ENCODE peak calls at places on chromosomes 5 and 9, in nine cellular contexts. One of them, this sample, is unnamed.
A peak's percentile ranks its signal among the peaks of the same experiment; 100 is the strongest.

GRCh38 chr9:120609636-120610035 is 29.7 kb upstream of the CDK5RAP2 start:
- DNase-seq in mammary epithelial cell: no peak
- DNase-seq in SW480: no peak
- DNase-seq in AG04450: no peak
- DNase-seq in PC-9: no peak
- DNase-seq in DMS 273 treated with DMSO at 0.1 percent for 48 hours: no peak
- DNase-seq in activated CD4-positive, alpha-beta T cell treated with anti-CD3 and anti-CD28 coated beads, Interleukin-2, amount 50 U/mL, for 1 hour: no peak
- DNase-seq in fibroblast of mammary gland: no peak
- DNase-seq in activated effector memory CD4-positive, alpha-beta T cell treated with Interleukin-2 at 50 U/mL for 16 hours: no peak
- DNase-seq in this sample: no peak

GRCh38 chr9:93682155-93682968 is 106.0 kb downstream of the PHF2 start:
- DNase-seq in activated CD4-positive, alpha-beta T cell treated with anti-CD3 and anti-CD28 coated beads, Interleukin-2, amount 50 U/mL, for 1 hour: peak; percentile 57
- DNase-seq in activated effector memory CD4-positive, alpha-beta T cell treated with Interleukin-2 at 50 U/mL for 16 hours: peak; percentile 34
- DNase-seq in AG04450: no peak
- DNase-seq in mammary epithelial cell: peak; percentile 25
- DNase-seq in PC-9: peak; percentile 68
- DNase-seq in SW480: peak; percentile 62
- DNase-seq in DMS 273 treated with DMSO at 0.1 percent for 48 hours: no peak
- DNase-seq in fibroblast of mammary gland: peak; percentile 40
- DNase-seq in this sample: peak; percentile 42

GRCh38 chr5:133390416-133391155 is 221.8 kb downstream of the FSTL4 start:
- DNase-seq in mammary epithelial cell: no peak
- DNase-seq in AG04450: no peak
- DNase-seq in DMS 273 treated with DMSO at 0.1 percent for 48 hours: no peak
- DNase-seq in activated effector memory CD4-positive, alpha-beta T cell treated with Interleukin-2 at 50 U/mL for 16 hours: no peak
- DNase-seq in activated CD4-positive, alpha-beta T cell treated with anti-CD3 and anti-CD28 coated beads, Interleukin-2, amount 50 U/mL, for 1 hour: no peak
- DNase-seq in SW480: no peak
- DNase-seq in fibroblast of mammary gland: no peak
- DNase-seq in PC-9: no peak
- DNase-seq in this sample: no peak

GRCh38 chr9:127816362-127816725 is 13.7 kb downstream of the FPGS start:
- DNase-seq in SW480: no peak
- DNase-seq in activated effector memory CD4-positive, alpha-beta T cell treated with Interleukin-2 at 50 U/mL for 16 hours: no peak
- DNase-seq in AG04450: no peak
- DNase-seq in mammary epithelial cell: no peak
- DNase-seq in activated CD4-positive, alpha-beta T cell treated with anti-CD3 and anti-CD28 coated beads, Interleukin-2, amount 50 U/mL, for 1 hour: no peak
- DNase-seq in PC-9: no peak
- DNase-seq in fibroblast of mammary gland: no peak
- DNase-seq in DMS 273 treated with DMSO at 0.1 percent for 48 hours: no peak
- DNase-seq in this sample: no peak

GRCh38 chr5:51500-51823 is 40.5 kb upstream of the PLEKHG4B start:
- DNase-seq in DMS 273 treated with DMSO at 0.1 percent for 48 hours: no peak
- DNase-seq in SW480: no peak
- DNase-seq in activated CD4-positive, alpha-beta T cell treated with anti-CD3 and anti-CD28 coated beads, Interleukin-2, amount 50 U/mL, for 1 hour: no peak
- DNase-seq in PC-9: no peak
- DNase-seq in mammary epithelial cell: no peak
- DNase-seq in activated effector memory CD4-positive, alpha-beta T cell treated with Interleukin-2 at 50 U/mL for 16 hours: no peak
- DNase-seq in AG04450: no peak
- DNase-seq in fibroblast of mammary gland: no peak
- DNase-seq in this sample: no peak

GRCh38 chr5:109532773-109533364 is 123.1 kb upstream of the PJA2 start:
- DNase-seq in activated CD4-positive, alpha-beta T cell treated with anti-CD3 and anti-CD28 coated beads, Interleukin-2, amount 50 U/mL, for 1 hour: no peak
- DNase-seq in activated effector memory CD4-positive, alpha-beta T cell treated with Interleukin-2 at 50 U/mL for 16 hours: no peak
- DNase-seq in mammary epithelial cell: no peak
- DNase-seq in SW480: no peak
- DNase-seq in AG04450: no peak
- DNase-seq in DMS 273 treated with DMSO at 0.1 percent for 48 hours: no peak
- DNase-seq in PC-9: no peak
- DNase-seq in fibroblast of mammary gland: no peak
- DNase-seq in this sample: no peak

GRCh38 chr5:4553130-4553529 is 587.0 kb upstream of the ADAMTS16 start:
- DNase-seq in activated CD4-positive, alpha-beta T cell treated with anti-CD3 and anti-CD28 coated beads, Interleukin-2, amount 50 U/mL, for 1 hour: no peak
- DNase-seq in activated effector memory CD4-positive, alpha-beta T cell treated with Interleukin-2 at 50 U/mL for 16 hours: no peak
- DNase-seq in fibroblast of mammary gland: no peak
- DNase-seq in DMS 273 treated with DMSO at 0.1 percent for 48 hours: no peak
- DNase-seq in AG04450: no peak
- DNase-seq in mammary epithelial cell: no peak
- DNase-seq in PC-9: no peak
- DNase-seq in SW480: no peak
- DNase-seq in this sample: no peak

GRCh38 chr5:38265546-38266179 is 7.3 kb downstream of the EGFLAM start:
- DNase-seq in PC-9: no peak
- DNase-seq in mammary epithelial cell: peak; percentile 29
- DNase-seq in DMS 273 treated with DMSO at 0.1 percent for 48 hours: peak; percentile 7
- DNase-seq in AG04450: peak; percentile 15
- DNase-seq in fibroblast of mammary gland: peak; percentile 48
- DNase-seq in activated effector memory CD4-positive, alpha-beta T cell treated with Interleukin-2 at 50 U/mL for 16 hours: no peak
- DNase-seq in SW480: peak; percentile 30
- DNase-seq in activated CD4-positive, alpha-beta T cell treated with anti-CD3 and anti-CD28 coated beads, Interleukin-2, amount 50 U/mL, for 1 hour: peak; percentile 29
- DNase-seq in this sample: no peak

GRCh38 chr5:41869150-41869738 is 981 bp downstream of the OXCT1 start:
- DNase-seq in activated effector memory CD4-positive, alpha-beta T cell treated with Interleukin-2 at 50 U/mL for 16 hours: peak; percentile 18
- DNase-seq in mammary epithelial cell: peak; percentile 42
- DNase-seq in activated CD4-positive, alpha-beta T cell treated with anti-CD3 and anti-CD28 coated beads, Interleukin-2, amount 50 U/mL, for 1 hour: no peak
- DNase-seq in fibroblast of mammary gland: peak; percentile 49
- DNase-seq in AG04450: no peak
- DNase-seq in DMS 273 treated with DMSO at 0.1 percent for 48 hours: no peak
- DNase-seq in SW480: no peak
- DNase-seq in PC-9: no peak
- DNase-seq in this sample: peak; percentile 22

GRCh38 chr5:58887721-58888409 is 305.0 kb downstream of the RAB3C start:
- DNase-seq in activated CD4-positive, alpha-beta T cell treated with anti-CD3 and anti-CD28 coated beads, Interleukin-2, amount 50 U/mL, for 1 hour: no peak
- DNase-seq in PC-9: no peak
- DNase-seq in SW480: no peak
- DNase-seq in activated effector memory CD4-positive, alpha-beta T cell treated with Interleukin-2 at 50 U/mL for 16 hours: no peak
- DNase-seq in DMS 273 treated with DMSO at 0.1 percent for 48 hours: no peak
- DNase-seq in fibroblast of mammary gland: peak; percentile 76
- DNase-seq in mammary epithelial cell: no peak
- DNase-seq in AG04450: no peak
- DNase-seq in this sample: no peak

GRCh38 chr5:38556115-38556598 is 289 bp downstream of the LIFR start:
- DNase-seq in PC-9: no peak
- DNase-seq in fibroblast of mammary gland: no peak
- DNase-seq in AG04450: no peak
- DNase-seq in mammary epithelial cell: no peak
- DNase-seq in activated CD4-positive, alpha-beta T cell treated with anti-CD3 and anti-CD28 coated beads, Interleukin-2, amount 50 U/mL, for 1 hour: no peak
- DNase-seq in activated effector memory CD4-positive, alpha-beta T cell treated with Interleukin-2 at 50 U/mL for 16 hours: no peak
- DNase-seq in DMS 273 treated with DMSO at 0.1 percent for 48 hours: no peak
- DNase-seq in SW480: no peak
- DNase-seq in this sample: no peak

GRCh38 chr5:132090107-132090506 is 16.5 kb downstream of the CSF2 start:
- DNase-seq in PC-9: peak; percentile 77
- DNase-seq in activated CD4-positive, alpha-beta T cell treated with anti-CD3 and anti-CD28 coated beads, Interleukin-2, amount 50 U/mL, for 1 hour: no peak
- DNase-seq in SW480: peak; percentile 95
- DNase-seq in mammary epithelial cell: peak; percentile 98
- DNase-seq in DMS 273 treated with DMSO at 0.1 percent for 48 hours: peak; percentile 95
- DNase-seq in AG04450: peak; percentile 55
- DNase-seq in activated effector memory CD4-positive, alpha-beta T cell treated with Interleukin-2 at 50 U/mL for 16 hours: no peak
- DNase-seq in fibroblast of mammary gland: peak; percentile 88
- DNase-seq in this sample: no peak

GRCh38 chr5:10577371-10578291 is 13.8 kb downstream of the ANKRD33B start:
- DNase-seq in SW480: no peak
- DNase-seq in fibroblast of mammary gland: peak; percentile 59
- DNase-seq in DMS 273 treated with DMSO at 0.1 percent for 48 hours: no peak
- DNase-seq in activated CD4-positive, alpha-beta T cell treated with anti-CD3 and anti-CD28 coated beads, Interleukin-2, amount 50 U/mL, for 1 hour: no peak
- DNase-seq in activated effector memory CD4-positive, alpha-beta T cell treated with Interleukin-2 at 50 U/mL for 16 hours: no peak
- DNase-seq in AG04450: no peak
- DNase-seq in mammary epithelial cell: no peak
- DNase-seq in PC-9: no peak
- DNase-seq in this sample: no peak

GRCh38 chr9:115034801-115035200 is 83.2 kb downstream of the TNC start:
- DNase-seq in AG04450: peak; percentile 59
- DNase-seq in mammary epithelial cell: peak; percentile 83
- DNase-seq in activated CD4-positive, alpha-beta T cell treated with anti-CD3 and anti-CD28 coated beads, Interleukin-2, amount 50 U/mL, for 1 hour: no peak
- DNase-seq in activated effector memory CD4-positive, alpha-beta T cell treated with Interleukin-2 at 50 U/mL for 16 hours: no peak
- DNase-seq in SW480: no peak
- DNase-seq in PC-9: no peak
- DNase-seq in DMS 273 treated with DMSO at 0.1 percent for 48 hours: no peak
- DNase-seq in fibroblast of mammary gland: peak; percentile 85
- DNase-seq in this sample: no peak

GRCh38 chr9:121367651-121368510 is 2.2 kb downstream of the STOM start:
- DNase-seq in PC-9: no peak
- DNase-seq in fibroblast of mammary gland: no peak
- DNase-seq in SW480: no peak
- DNase-seq in activated CD4-positive, alpha-beta T cell treated with anti-CD3 and anti-CD28 coated beads, Interleukin-2, amount 50 U/mL, for 1 hour: no peak
- DNase-seq in AG04450: no peak
- DNase-seq in activated effector memory CD4-positive, alpha-beta T cell treated with Interleukin-2 at 50 U/mL for 16 hours: no peak
- DNase-seq in DMS 273 treated with DMSO at 0.1 percent for 48 hours: no peak
- DNase-seq in mammary epithelial cell: no peak
- DNase-seq in this sample: no peak

GRCh38 chr9:106583751-106584150 is 279.2 kb upstream of the ZNF462 start:
- DNase-seq in fibroblast of mammary gland: no peak
- DNase-seq in activated effector memory CD4-positive, alpha-beta T cell treated with Interleukin-2 at 50 U/mL for 16 hours: no peak
- DNase-seq in activated CD4-positive, alpha-beta T cell treated with anti-CD3 and anti-CD28 coated beads, Interleukin-2, amount 50 U/mL, for 1 hour: no peak
- DNase-seq in mammary epithelial cell: peak; percentile 86
- DNase-seq in DMS 273 treated with DMSO at 0.1 percent for 48 hours: no peak
- DNase-seq in PC-9: no peak
- DNase-seq in AG04450: no peak
- DNase-seq in SW480: no peak
- DNase-seq in this sample: no peak

GRCh38 chr5:13866792-13867191 is 77.7 kb downstream of the DNAH5 start:
- DNase-seq in DMS 273 treated with DMSO at 0.1 percent for 48 hours: no peak
- DNase-seq in fibroblast of mammary gland: peak; percentile 30
- DNase-seq in activated effector memory CD4-positive, alpha-beta T cell treated with Interleukin-2 at 50 U/mL for 16 hours: no peak
- DNase-seq in AG04450: no peak
- DNase-seq in PC-9: no peak
- DNase-seq in activated CD4-positive, alpha-beta T cell treated with anti-CD3 and anti-CD28 coated beads, Interleukin-2, amount 50 U/mL, for 1 hour: no peak
- DNase-seq in SW480: peak; percentile 18
- DNase-seq in mammary epithelial cell: peak; percentile 19
- DNase-seq in this sample: no peak

GRCh38 chr9:8718121-8718725 is 918.6 kb upstream of the DMAC1 start:
- DNase-seq in fibroblast of mammary gland: peak; percentile 94
- DNase-seq in SW480: no peak
- DNase-seq in activated CD4-positive, alpha-beta T cell treated with anti-CD3 and anti-CD28 coated beads, Interleukin-2, amount 50 U/mL, for 1 hour: no peak
- DNase-seq in mammary epithelial cell: no peak
- DNase-seq in AG04450: peak; percentile 0
- DNase-seq in DMS 273 treated with DMSO at 0.1 percent for 48 hours: no peak
- DNase-seq in activated effector memory CD4-positive, alpha-beta T cell treated with Interleukin-2 at 50 U/mL for 16 hours: no peak
- DNase-seq in PC-9: no peak
- DNase-seq in this sample: no peak

GRCh38 chr5:53984987-53985386 is 325.4 kb downstream of the ARL15 start:
- DNase-seq in SW480: no peak
- DNase-seq in PC-9: no peak
- DNase-seq in DMS 273 treated with DMSO at 0.1 percent for 48 hours: no peak
- DNase-seq in activated CD4-positive, alpha-beta T cell treated with anti-CD3 and anti-CD28 coated beads, Interleukin-2, amount 50 U/mL, for 1 hour: no peak
- DNase-seq in fibroblast of mammary gland: no peak
- DNase-seq in AG04450: no peak
- DNase-seq in mammary epithelial cell: no peak
- DNase-seq in activated effector memory CD4-positive, alpha-beta T cell treated with Interleukin-2 at 50 U/mL for 16 hours: no peak
- DNase-seq in this sample: no peak

GRCh38 chr9:136609160-136609475 is 53.6 kb upstream of the EGFL7 start:
- DNase-seq in PC-9: no peak
- DNase-seq in SW480: no peak
- DNase-seq in mammary epithelial cell: no peak
- DNase-seq in fibroblast of mammary gland: no peak
- DNase-seq in activated CD4-positive, alpha-beta T cell treated with anti-CD3 and anti-CD28 coated beads, Interleukin-2, amount 50 U/mL, for 1 hour: no peak
- DNase-seq in activated effector memory CD4-positive, alpha-beta T cell treated with Interleukin-2 at 50 U/mL for 16 hours: no peak
- DNase-seq in DMS 273 treated with DMSO at 0.1 percent for 48 hours: no peak
- DNase-seq in AG04450: no peak
- DNase-seq in this sample: no peak

This sample was measured in substantia nigra.